ENCODE peak calls at places on chromosomes 12 and 14, in eight cellular contexts. Q, V, H, O, E, G, X and J are unnamed samples. For H3K4me1, the result is how much of the 10 kb centered on the place peaks cover.

GRCh38 chr14:34170891-34171290 is 220.0 kb upstream of the EGLN3 start:
- DNase-seq in Q (no peak), V (no peak), H (no peak), O (no peak), E (no peak), G (no peak), X (no peak), J (no peak)

GRCh38 chr12:123894823-123895338 is 77.8 kb downstream of the CCDC92 start:
- DNase-seq in Q (no peak), V (no peak), H (no peak), O (no peak), E (no peak), G (no peak), X (no peak), J (no peak)

GRCh38 chr14:100393906-100394732 is 71.0 kb downstream of the SLC25A47 start:
- DNase-seq in Q (no peak), V (no peak), H (no peak), O (no peak), E (no peak), G (no peak), X (no peak), J (no peak)

GRCh38 chr14:98259881-98260280 is 1012.1 kb downstream of the BCL11B start:
- DNase-seq in Q (no peak), V (no peak), H (no peak), O (no peak), E (no peak), G (no peak), X (no peak), J (no peak)

GRCh38 chr14:95713596-95714371 is at the start of gene TCL1A:
- DNase-seq in Q (peak), V (no peak), H (no peak), O (no peak), E (no peak), G (no peak), X (no peak), J (no peak)

GRCh38 chr12:54641089-54641488 is 6.4 kb upstream of the LACRT start:
- DNase-seq in Q (no peak), V (no peak), H (no peak), O (no peak), E (no peak), G (no peak), X (no peak), J (no peak)

GRCh38 chr12:56694161-56694560 is 6.1 kb upstream of the PTGES3 start:
- DNase-seq in Q (no peak), V (no peak), H (no peak), O (no peak), E (no peak), G (no peak), X (no peak), J (no peak)

GRCh38 chr12:124098101-124098757 is 125.2 kb downstream of the ZNF664 start:
- DNase-seq in Q (no peak), V (no peak), H (no peak), O (no peak), E (no peak), G (no peak), X (no peak), J (no peak)

GRCh38 chr14:95196268-95196667 is 38.9 kb upstream of the DICER1 start:
- DNase-seq in Q (peak), V (no peak), H (peak), O (no peak), E (no peak), G (no peak), X (no peak), J (no peak)

GRCh38 chr12:28704477-28705169 is 444.5 kb upstream of the FAR2 start:
- DNase-seq in Q (no peak), V (no peak), H (no peak), O (no peak), E (no peak), G (no peak), X (peak), J (no peak)

GRCh38 chr12:50103767-50104321 is at the start of gene GPD1:
- DNase-seq in Q (no peak), V (peak), H (no peak), O (peak), E (peak), G (peak), X (peak), J (no peak)

GRCh38 chr12:78146365-78146772 is 315.7 kb downstream of the NAV3 start:
- DNase-seq in Q (peak), V (no peak), H (peak), O (no peak), E (peak), G (peak), X (peak), J (peak)

GRCh38 chr12:63354919-63355318 is 203.9 kb upstream of the AVPR1A start:
- DNase-seq in Q (no peak), V (no peak), H (no peak), O (no peak), E (peak), G (no peak), X (no peak), J (no peak)

GRCh38 chr12:121534495-121535148 is 46.2 kb downstream of the KDM2B start:
- DNase-seq in Q (peak), V (no peak), H (peak), O (no peak), E (no peak), G (no peak), X (no peak), J (no peak)

DNA sequence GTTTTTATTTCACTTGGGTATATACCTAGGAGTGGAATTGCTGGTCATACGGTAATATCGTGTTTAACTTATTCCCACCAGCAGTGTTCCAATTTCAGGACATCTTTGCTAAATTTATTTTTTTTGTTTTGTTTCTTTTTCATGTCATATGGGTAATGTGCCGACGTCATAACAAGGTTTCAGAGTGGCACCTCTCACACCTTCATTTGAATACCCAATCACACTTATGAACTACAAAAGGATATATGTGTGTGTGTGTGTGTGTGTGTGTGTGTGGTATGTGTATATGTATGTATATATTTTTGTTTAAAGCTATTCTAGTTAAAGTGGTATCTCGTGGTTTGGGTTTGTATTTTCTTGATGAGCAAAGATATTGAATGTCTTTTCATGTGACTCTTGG is 12.1 kb downstream of the TRAF3 start:
- DNase-seq in Q (no peak), V (no peak), H (no peak), O (no peak), E (no peak), G (no peak), X (no peak), J (no peak)
- H3K4me1 ChIP-seq in Q (under half), V (under half), H (under half), O (under half), E (under half), G (under half), X (under half), J (under half)

GRCh38 chr14:67942311-67942710 is 122.7 kb downstream of the RAD51B start:
- DNase-seq in Q (no peak), V (no peak), H (no peak), O (no peak), E (no peak), G (peak), X (no peak), J (no peak)
- H3K4me1 ChIP-seq in Q (under half), V (under half), H (under half), O (under half), E (under half), G (under half), X (half or more), J (under half)

GRCh38 chr12:113155641-113156040 is 6.1 kb downstream of the CFAP73 start:
- DNase-seq in Q (no peak), V (no peak), H (no peak), O (no peak), E (no peak), G (no peak), X (no peak), J (no peak)
- H3K4me1 ChIP-seq in Q (half or more), V (under half), H (under half), O (under half), E (under half), G (under half), X (under half), J (under half)

DNA sequence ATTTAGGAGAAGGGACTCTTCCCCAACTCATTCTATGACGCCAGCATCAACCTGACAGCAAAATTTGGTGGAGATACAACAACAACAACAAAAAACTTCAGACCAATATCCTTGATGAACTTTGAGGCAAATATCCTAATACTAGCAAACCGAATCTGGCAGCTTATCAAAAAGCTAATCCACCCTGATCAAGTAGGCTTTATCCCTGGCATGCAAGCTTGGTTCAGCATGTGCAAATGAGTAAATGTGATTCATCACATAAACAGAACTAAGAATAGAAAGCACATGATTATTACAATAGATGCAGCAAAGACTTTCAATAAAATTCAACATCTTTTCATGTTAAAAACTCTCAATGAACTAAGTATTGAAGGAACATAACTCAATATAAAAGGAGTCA is 233.5 kb downstream of the CCDC59 start:
- DNase-seq in Q (no peak), V (no peak), H (no peak), O (no peak), E (peak), G (no peak), X (peak), J (no peak)
- H3K4me1 ChIP-seq in Q (under half), V (under half), H (under half), O (under half), E (under half), G (under half), X (under half), J (under half)